ENCODE peak calls at places on chromosomes 5 and 9, in six cellular contexts. W, H, G, O, K and I are unnamed samples.

GRCh38 chr5:27742805-27743204 is 704.4 kb upstream of the CDH9 start:
- DNase-seq in O (peak), W (no peak), K (no peak), G (no peak), H (no peak), I (no peak)

GRCh38 chr9:107810493-107810931 is 320.9 kb upstream of the KLF4 start:
- DNase-seq in G (no peak), H (no peak), O (no peak), K (no peak), W (peak), I (no peak)

GRCh38 chr5:132546108-132546507 is 2.8 kb upstream of the IL5 start:
- DNase-seq in G (no peak), H (no peak), K (no peak), O (no peak), W (no peak), I (no peak)

GRCh38 chr5:178069909-178070308 is 43.4 kb upstream of the N4BP3 start:
- DNase-seq in O (peak), K (no peak), W (peak), G (peak), H (peak), I (peak)

GRCh38 chr5:38165435-38165834 is 92.9 kb upstream of the EGFLAM start:
- DNase-seq in K (no peak), H (no peak), O (no peak), G (no peak), W (no peak), I (no peak)

GRCh38 chr9:5563417-5563815 is 53.1 kb downstream of the PDCD1LG2 start:
- DNase-seq in K (no peak), G (no peak), W (no peak), O (no peak), H (no peak), I (no peak)

GRCh38 chr5:143019614-143020515 is 249.7 kb downstream of the ARHGAP26 start:
- DNase-seq in K (peak), H (no peak), G (no peak), W (no peak), O (no peak), I (no peak)

GRCh38 chr9:131598121-131598520 is 52.8 kb downstream of the PRRT1B start:
- DNase-seq in H (no peak), K (no peak), G (no peak), O (no peak), W (no peak), I (no peak)

GRCh38 chr9:81782313-81782712 is 93.0 kb upstream of the TLE1 start:
- DNase-seq in H (no peak), G (no peak), O (no peak), W (no peak), K (no peak), I (no peak)

GRCh38 chr9:126758916-126759576 is 45.8 kb upstream of the ZBTB43 start:
- DNase-seq in O (no peak), G (no peak), W (no peak), K (no peak), H (no peak), I (no peak)

GRCh38 chr5:157494178-157494830 is 34.3 kb downstream of the NIPAL4 start:
- DNase-seq in G (no peak), O (peak), W (no peak), K (no peak), H (no peak), I (peak)

GRCh38 chr9:132631280-132631679 is 38.5 kb downstream of the DDX31 start:
- DNase-seq in O (no peak), G (no peak), K (no peak), W (peak), H (no peak), I (no peak)

GRCh38 chr5:82422751-82423181 is 144.6 kb upstream of the RPS23 start:
- DNase-seq in O (peak), H (no peak), G (no peak), K (no peak), W (no peak), I (no peak)

GRCh38 chr9:97560851-97561250 is 59.4 kb downstream of the TMOD1 start:
- DNase-seq in H (no peak), W (no peak), G (no peak), O (no peak), K (no peak), I (no peak)

GRCh38 chr5:134606726-134607125 is 25.9 kb downstream of the SAR1B start:
- DNase-seq in H (no peak), W (no peak), K (no peak), G (no peak), O (no peak), I (no peak)

GRCh38 chr5:88675758-88676636 is 207.0 kb downstream of the MEF2C start:
- DNase-seq in G (peak), O (peak), W (peak), K (no peak), H (peak), I (no peak)

GRCh38 chr9:4604678-4605095 is 57.4 kb upstream of the PLPP6 start:
- DNase-seq in K (peak), O (peak), H (peak), W (peak), G (peak), I (peak)

GRCh38 chr9:105697871-105698270 is 3.5 kb downstream of the TMEM38B start:
- DNase-seq in G (no peak), H (peak), O (peak), K (no peak), W (peak), I (no peak)

GRCh38 chr9:96161819-96162218 is 140.2 kb downstream of the HSD17B3 start:
- DNase-seq in W (no peak), O (no peak), H (no peak), G (no peak), K (no peak), I (no peak)

GRCh38 chr9:87793292-87793691 is 67.4 kb downstream of the CTSL start:
- DNase-seq in G (peak), H (no peak), K (no peak), O (peak), W (peak), I (peak)

GRCh38 chr5:128083811-128084227 is 253 bp downstream of the SLC12A2 start:
- DNase-seq in H (no peak), O (no peak), W (peak), K (no peak), G (no peak), I (peak)

GRCh38 chr5:60584304-60584703 is 115.7 kb downstream of the DEPDC1B start:
- DNase-seq in O (no peak), W (no peak), H (no peak), G (no peak), K (no peak), I (no peak)

GRCh38 chr5:130496215-130496614 is 592.0 kb downstream of the CHSY3 start:
- DNase-seq in K (no peak), W (no peak), O (no peak), H (no peak), G (peak), I (no peak)

GRCh38 chr9:106953166-106953565 is 90.2 kb downstream of the ZNF462 start:
- DNase-seq in O (no peak), W (peak), G (peak), K (no peak), H (no peak), I (no peak)

GRCh38 chr9:132651259-132651658 is 18.5 kb downstream of the DDX31 start:
- DNase-seq in G (peak), O (no peak), K (no peak), H (peak), W (peak), I (no peak)

GRCh38 chr9:34343090-34343489 is 13.7 kb downstream of the NUDT2 start:
- DNase-seq in W (no peak), G (no peak), H (no peak), K (no peak), O (no peak), I (no peak)

GRCh38 chr5:176181271-176181855 is 56.9 kb upstream of the SIMC1 start:
- DNase-seq in K (no peak), O (no peak), H (no peak), G (no peak), W (no peak), I (no peak)

GRCh38 chr5:177457239-177458121 is 10.9 kb downstream of the PRR7 start:
- DNase-seq in W (peak), H (peak), O (peak), G (peak), K (peak), I (peak)

GRCh38 chr5:14685757-14686156 is 21.2 kb downstream of the OTULIN start:
- DNase-seq in W (peak), K (peak), O (peak), H (peak), G (peak), I (peak)

GRCh38 chr9:35818341-35818740 is 3.5 kb upstream of the HINT2 start:
- DNase-seq in G (no peak), K (no peak), H (no peak), O (no peak), W (no peak), I (no peak)

GRCh38 chr9:125141251-125141650 is 2.1 kb downstream of the SCAI start:
- DNase-seq in G (no peak), H (no peak), O (no peak), W (peak), K (no peak), I (no peak)

GRCh38 chr9:114905160-114905940 is 25.0 kb downstream of the TNFSF8 start:
- DNase-seq in H (no peak), O (no peak), W (no peak), G (no peak), K (no peak), I (no peak)

GRCh38 chr9:122446819-122447484 is 30.8 kb downstream of the OR1J1 start:
- DNase-seq in H (no peak), O (peak), W (peak), K (no peak), G (no peak), I (no peak)

GRCh38 chr5:665541-665955 is 27.6 kb downstream of the TPPP start:
- DNase-seq in O (peak), W (no peak), H (no peak), K (no peak), G (peak), I (no peak)

GRCh38 chr5:1037123-1037670 is 28.6 kb downstream of the NKD2 start:
- DNase-seq in W (no peak), K (no peak), O (no peak), G (no peak), H (no peak), I (no peak)

GRCh38 chr5:135715267-135716050 is 119.0 kb upstream of the SLC25A48 start:
- DNase-seq in O (no peak), W (no peak), G (no peak), H (no peak), K (no peak), I (no peak)

GRCh38 chr5:5078009-5078897 is 61.9 kb upstream of the ADAMTS16 start:
- DNase-seq in K (no peak), W (no peak), G (no peak), H (no peak), O (peak), I (no peak)

GRCh38 chr5:135317286-135317685 is 81.7 kb downstream of the MACROH2A1 start:
- DNase-seq in O (no peak), H (no peak), W (no peak), K (no peak), G (no peak), I (no peak)

GRCh38 chr9:89813482-89813881 is 208.7 kb downstream of the GADD45G start:
- DNase-seq in H (no peak), K (no peak), G (no peak), O (no peak), W (no peak), I (no peak)

GRCh38 chr9:89817186-89817960 is 212.6 kb downstream of the GADD45G start:
- DNase-seq in K (no peak), O (no peak), W (no peak), G (no peak), H (no peak), I (no peak)

GRCh38 chr9:89814340-89815040 is 209.7 kb downstream of the GADD45G start:
- DNase-seq in W (peak), K (no peak), H (peak), O (no peak), G (no peak), I (no peak)

GRCh38 chr9:89815061-89815902 is 210.5 kb downstream of the GADD45G start:
- DNase-seq in G (no peak), W (no peak), K (no peak), H (no peak), O (no peak), I (no peak)

DNA sequence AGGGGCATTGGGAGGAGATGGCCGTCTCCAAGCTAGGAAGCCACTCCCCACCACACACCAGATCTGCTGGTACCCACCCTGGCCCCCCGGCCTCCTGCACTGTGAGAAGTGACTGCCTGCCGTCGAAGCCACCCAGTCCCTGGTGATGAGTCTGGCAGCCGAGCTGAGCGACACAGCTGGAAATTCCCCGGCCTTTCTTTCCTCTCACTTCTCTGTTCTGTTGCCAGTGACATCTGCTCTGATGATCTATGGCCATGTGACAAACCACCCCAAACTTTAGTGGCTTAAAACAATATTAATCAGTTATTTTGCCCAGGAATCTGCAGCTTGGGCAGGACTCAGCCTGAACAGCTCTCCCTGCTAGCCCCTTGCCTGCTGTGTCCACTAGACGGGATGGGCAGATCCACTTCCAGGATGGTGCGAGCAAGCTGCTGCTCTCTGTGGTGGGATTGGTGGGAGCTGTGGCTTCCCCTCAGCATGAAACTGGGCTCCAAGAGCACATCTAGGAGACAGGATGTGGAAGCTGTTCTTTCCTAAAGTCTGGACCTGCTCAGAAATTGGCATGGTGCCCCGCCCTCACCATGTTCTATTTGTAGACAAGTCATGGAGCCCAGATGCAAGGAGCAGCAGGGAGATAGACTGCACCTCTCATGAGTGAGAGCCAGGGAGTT is 211.2 kb downstream of the GADD45G start:
- DNase-seq in O (no peak), G (no peak), H (no peak), W (no peak), K (peak), I (no peak)
- TF ChIP-seq BHLHE40 in O (no peak), G (no peak), H (no peak), W (no peak), K (peak), I (no peak)

DNA sequence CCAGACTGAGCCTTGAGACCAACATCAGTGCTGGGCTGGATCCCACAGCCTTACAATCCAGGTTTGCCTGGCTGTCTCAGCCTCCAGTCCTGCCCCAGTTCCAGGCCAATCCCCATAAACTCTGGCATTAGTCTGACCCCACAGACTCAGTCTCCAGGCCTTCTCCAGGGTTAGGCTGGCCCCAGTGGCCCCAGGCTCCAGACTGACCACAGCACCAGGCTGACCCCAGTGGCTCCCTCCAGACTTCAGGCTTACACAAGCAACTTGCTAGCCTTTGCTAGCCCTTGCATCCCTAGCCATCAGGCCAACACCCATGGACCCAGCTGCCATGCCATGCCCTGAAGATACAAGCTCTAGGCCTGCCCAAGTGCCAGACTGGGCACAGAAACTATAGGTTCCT is 1326.0 kb upstream of the C9orf72 start:
- DNase-seq in G (no peak), W (no peak), O (no peak), K (no peak), H (no peak), I (no peak)
- TF ChIP-seq BHLHE40 in G (no peak), W (no peak), O (no peak), K (no peak), H (no peak), I (no peak)

DNA sequence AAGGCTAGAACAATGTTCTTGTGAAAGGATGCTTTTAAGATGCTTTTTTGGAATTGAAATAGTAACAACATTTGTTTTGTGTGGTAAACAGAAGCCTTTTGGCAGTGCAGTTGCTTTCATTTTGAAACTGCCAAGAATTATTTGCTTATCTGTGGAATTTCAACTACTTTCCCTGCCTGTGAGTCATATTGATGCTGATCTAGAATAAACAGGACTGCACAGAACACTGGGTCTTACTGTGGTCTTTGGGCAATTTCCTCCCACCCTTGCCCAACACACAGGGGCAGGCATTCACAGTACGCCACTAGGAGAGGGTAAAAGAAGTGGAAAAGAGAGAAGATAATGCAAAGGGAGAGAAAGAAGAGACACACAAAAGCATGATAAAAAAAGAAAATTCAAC is 483.7 kb downstream of the ELAVL2 start:
- DNase-seq in O (no peak), G (no peak), K (no peak), W (no peak), H (no peak), I (peak)
- TF ChIP-seq BHLHE40 in O (no peak), G (no peak), K (no peak), W (no peak), H (no peak), I (no peak)

GRCh38 chr5:67234671-67235176 is 38.1 kb upstream of the CD180 start:
- DNase-seq in W (peak), G (no peak), H (no peak), O (no peak), K (no peak), I (peak)
- TF ChIP-seq BHLHE40 in W (no peak), G (no peak), H (no peak), O (no peak), K (no peak), I (no peak)

DNA sequence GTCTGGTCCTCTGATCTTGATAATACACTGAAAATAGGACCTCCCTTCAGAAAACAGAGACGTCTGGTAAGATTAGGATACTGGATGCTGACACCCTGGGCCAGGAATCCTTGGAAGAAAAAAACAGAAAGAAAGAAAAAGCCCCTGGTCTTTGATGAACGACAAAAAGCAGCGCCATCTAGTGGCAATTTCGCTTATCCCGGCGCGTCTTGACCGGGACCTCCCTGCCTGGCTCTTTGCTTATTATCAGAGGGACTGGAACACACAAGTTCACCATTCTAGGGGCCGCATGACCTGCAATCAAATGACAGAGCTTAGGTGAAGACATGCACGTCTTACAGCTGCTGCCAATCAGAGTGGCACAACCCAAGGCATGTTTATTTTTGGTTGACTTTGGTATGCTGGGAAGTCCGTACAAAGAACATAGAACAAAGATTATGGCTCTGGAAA is 114.9 kb upstream of the NFIB start:
- DNase-seq in O (peak), G (peak), H (peak), W (peak), K (no peak), I (peak)
- TF ChIP-seq BHLHE40 in O (no peak), G (no peak), H (no peak), W (no peak), K (no peak), I (no peak)

DNA sequence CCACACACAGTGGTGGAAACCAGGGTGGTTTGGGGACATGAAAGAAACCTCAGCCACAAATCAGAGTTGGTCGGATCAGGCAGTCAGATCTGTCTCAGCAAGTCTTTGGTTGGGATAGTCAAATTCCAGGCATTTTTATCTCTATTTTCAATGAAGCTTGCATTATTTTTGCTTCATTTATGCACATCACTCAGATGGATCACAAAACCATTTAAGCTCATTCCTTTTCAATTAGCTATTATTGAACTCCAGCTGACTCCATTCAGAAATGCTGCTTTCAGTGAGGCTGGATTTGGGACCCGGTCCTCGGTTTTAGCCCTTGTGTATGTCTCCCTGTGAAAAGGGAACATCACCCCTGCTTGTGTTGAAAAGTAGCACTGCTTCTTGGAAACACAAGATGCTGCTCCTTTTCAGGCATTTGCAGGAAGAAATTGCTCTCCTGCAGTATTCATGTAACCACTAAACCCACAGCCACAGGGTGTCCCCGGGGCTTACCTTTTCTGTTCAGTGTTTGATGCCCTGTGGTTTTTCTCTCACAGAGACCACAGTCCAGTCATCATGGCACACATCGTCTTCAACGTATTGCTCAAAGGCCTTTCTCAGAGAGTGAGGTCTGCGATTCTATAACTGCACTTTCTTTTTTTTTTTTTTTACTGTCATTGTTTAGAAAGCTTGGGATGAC is 232.9 kb downstream of the NFIB start:
- DNase-seq in H (no peak), G (no peak), O (no peak), W (peak), K (no peak), I (no peak)
- TF ChIP-seq BHLHE40 in H (no peak), G (no peak), O (no peak), W (no peak), K (no peak), I (no peak)

GRCh38 chr5:36739751-36740221 is 133.4 kb downstream of the SLC1A3 start:
- DNase-seq in G (peak), H (peak), W (peak), O (peak), K (no peak), I (peak)
- TF ChIP-seq BHLHE40 in G (no peak), H (no peak), W (no peak), O (peak), K (no peak), I (no peak)